ENCODE peak calls at places on chromosomes 3 and 15, in six cellular contexts. P is dorsolateral prefrontal cortex, X is heart left ventricle, W is epithelial cell of proximal tubule, J is Karpas-422, C is astrocyte of the spinal cord. T is an unnamed sample.
A peak's percentile ranks its signal among the peaks of the same experiment; 100 is the strongest.

GRCh38 chr3:24389108-24390090 is 105.3 kb downstream of the THRB start:
- DNase-seq in W (no peak), C (no peak), X (no peak), J (no peak), P (no peak), T (no peak)

GRCh38 chr15:67579967-67580366 is 37.5 kb downstream of the MAP2K5 start:
- DNase-seq in P (no peak), C (no peak), W (no peak), X (no peak), J (no peak), T (no peak)

GRCh38 chr15:65054333-65055200 is 9.4 kb downstream of the SLC51B start:
- DNase-seq in C (peak; percentile 62), X (peak; percentile 77), W (no peak), P (peak; percentile 82), J (peak; percentile 88), T (peak; percentile 81)

GRCh38 chr3:172258616-172259015 is 189.6 kb downstream of the GHSR start:
- DNase-seq in X (peak; percentile 55), W (no peak), P (no peak), C (peak; percentile 27), J (no peak), T (no peak)

GRCh38 chr15:25236861-25237155 is 202.0 kb downstream of the UBE3A start:
- DNase-seq in J (no peak), X (no peak), W (no peak), P (no peak), C (no peak), T (peak; percentile 26)

GRCh38 chr3:124297062-124297980 is 305.4 kb upstream of the ROPN1 start:
- DNase-seq in X (no peak), J (no peak), C (no peak), W (no peak), P (no peak), T (no peak)

GRCh38 chr3:138812806-138813205 is 21.9 kb downstream of the PIK3CB start:
- DNase-seq in W (no peak), J (no peak), C (peak; percentile 13), X (no peak), P (no peak), T (no peak)

GRCh38 chr15:43975750-43976149 is 148.9 kb downstream of the WDR76 start:
- DNase-seq in J (peak; percentile 51), X (no peak), C (no peak), W (no peak), P (no peak), T (no peak)

GRCh38 chr3:184156522-184156955 is 1.4 kb downstream of the DVL3 start:
- DNase-seq in J (peak; percentile 56), P (peak; percentile 10), W (no peak), C (peak; percentile 53), X (peak; percentile 86), T (peak; percentile 76)

GRCh38 chr3:184164648-184165330 is 9.6 kb downstream of the DVL3 start:
- DNase-seq in X (no peak), P (no peak), J (no peak), C (no peak), W (no peak), T (no peak)

GRCh38 chr3:184157206-184157605 is 2.0 kb downstream of the DVL3 start:
- DNase-seq in W (no peak), J (no peak), P (no peak), X (no peak), C (no peak), T (no peak)

GRCh38 chr3:184158394-184158793 is 3.2 kb downstream of the DVL3 start:
- DNase-seq in P (no peak), W (no peak), C (no peak), J (no peak), X (no peak), T (no peak)

DNA sequence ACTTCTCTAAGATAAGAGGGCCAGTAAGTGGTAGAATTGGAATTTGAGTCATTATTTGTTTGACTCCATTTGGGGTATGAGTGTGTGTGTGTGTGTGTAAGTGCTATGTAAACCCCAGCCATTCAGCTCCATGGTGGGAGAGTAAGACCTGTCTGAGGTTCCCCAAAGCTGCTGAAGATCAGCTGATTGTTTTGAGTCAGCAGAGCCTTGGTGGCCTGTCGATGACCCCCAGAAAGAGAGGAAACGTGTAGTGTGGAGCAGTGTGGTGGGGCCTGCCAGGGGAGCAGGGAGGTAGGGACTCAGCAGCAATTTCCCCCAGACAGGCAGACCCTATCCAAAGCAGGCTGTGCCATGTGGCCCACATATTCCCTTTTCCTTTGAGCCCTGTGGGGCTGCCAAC is 5.3 kb downstream of the DVL3 start:
- DNase-seq in X (no peak), J (no peak), P (no peak), C (peak; percentile 61), W (no peak), T (no peak)
- H3K4me3 ChIP-seq in X (peak overlapping the region; percentile 23), J (no peak overlapping the region), P (no peak overlapping the region), C (no peak overlapping the region), W (no peak overlapping the region), T (no peak overlapping the region)

GRCh38 chr3:49025793-49026520 is 3.2 kb downstream of the IMPDH2 start:
- DNase-seq in J (peak; percentile 53), P (no peak), C (no peak), W (no peak), X (no peak), T (no peak)

GRCh38 chr3:49026536-49026935 is 2.7 kb downstream of the IMPDH2 start:
- DNase-seq in C (no peak), W (no peak), X (no peak), P (no peak), J (no peak), T (no peak)

GRCh38 chr3:49028298-49028672 is 913 bp downstream of the IMPDH2 start:
- DNase-seq in X (no peak), J (peak; percentile 54), C (no peak), P (no peak), W (no peak), T (no peak)

GRCh38 chr3:49028673-49029562 is at the start of gene IMPDH2:
- DNase-seq in P (peak; percentile 93), W (no peak), C (peak; percentile 93), J (peak; percentile 98), X (peak; percentile 90), T (peak; percentile 98)

GRCh38 chr3:49027634-49028033 is 1.6 kb downstream of the IMPDH2 start:
- DNase-seq in C (no peak), J (no peak), P (no peak), W (no peak), X (no peak), T (no peak)
- H3K4me3 ChIP-seq in C (no peak overlapping the region), J (peak overlapping the region; percentile 76), P (no peak overlapping the region), W (no peak overlapping the region), X (no peak overlapping the region), T (no peak overlapping the region)

DNA sequence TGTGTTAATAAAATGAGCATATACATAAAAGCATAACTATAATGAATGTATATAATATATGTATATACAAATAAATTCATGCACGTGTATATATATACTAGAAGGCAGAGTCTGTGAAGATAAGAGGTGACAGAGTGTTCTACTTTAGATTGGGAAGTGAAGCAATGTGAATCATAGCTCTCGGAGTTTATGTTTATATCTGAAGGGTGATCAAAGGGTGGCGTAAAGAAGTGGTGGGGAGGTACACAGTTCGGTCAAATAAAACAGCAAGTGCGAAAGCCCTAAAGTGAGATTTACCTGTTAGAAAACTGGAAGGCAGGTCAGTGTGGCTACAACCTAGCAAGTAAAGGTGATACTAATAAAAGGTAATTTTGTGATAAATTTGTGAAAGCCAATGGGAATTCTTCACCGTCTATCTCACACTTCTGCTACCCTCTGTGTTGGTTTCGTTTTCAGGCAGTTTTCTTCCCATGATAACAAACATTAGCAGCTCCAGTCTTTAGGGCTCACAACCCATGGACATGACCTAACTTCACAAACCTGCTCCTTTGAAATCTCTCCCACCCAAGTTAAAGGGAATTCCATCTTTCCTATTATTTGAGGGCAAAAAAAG is 46.7 kb upstream of the BCHE start:
- DNase-seq in J (no peak), W (no peak), X (no peak), P (no peak), C (no peak), T (no peak)
- H3K4me3 ChIP-seq in J (no peak overlapping the region), W (peak overlapping the region; percentile 36), X (no peak overlapping the region), P (no peak overlapping the region), C (no peak overlapping the region), T (no peak overlapping the region)

DNA sequence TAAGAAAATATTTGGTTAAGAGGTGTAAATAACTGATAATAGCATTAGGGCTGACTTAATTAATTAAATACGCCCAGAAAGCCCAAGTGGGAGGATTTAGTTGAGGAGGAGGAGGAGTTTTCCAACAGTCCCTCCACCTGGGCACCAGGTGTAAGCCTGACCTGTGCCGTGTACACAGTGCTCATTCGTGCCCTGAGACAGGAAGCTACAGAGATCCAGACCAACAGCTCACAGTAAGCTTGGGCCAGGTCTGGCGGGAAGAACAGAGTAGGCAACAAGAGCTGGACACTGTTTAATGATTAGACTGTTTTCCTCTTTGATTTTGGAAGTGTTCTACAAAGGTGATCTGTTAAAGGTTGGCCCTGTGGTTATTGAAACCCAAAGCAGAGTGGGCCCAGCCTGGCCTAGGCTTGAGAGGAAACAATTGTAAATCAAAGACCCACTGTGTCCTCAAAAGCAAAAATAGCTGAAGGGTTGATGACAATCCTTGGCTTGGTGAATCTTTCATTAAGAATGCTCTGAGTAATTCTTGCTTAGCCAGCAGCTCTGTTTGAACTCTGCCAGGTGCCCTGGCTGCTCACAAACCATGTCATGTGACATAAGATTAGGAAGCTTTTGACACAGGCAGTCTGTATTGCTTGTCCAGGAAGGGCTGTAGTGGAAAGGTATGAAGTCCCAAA is 13.8 kb downstream of the SQOR start:
- DNase-seq in P (no peak), C (peak; percentile 57), J (no peak), X (no peak), W (peak; percentile 83), T (no peak)
- H3K4me3 ChIP-seq in P (no peak overlapping the region), C (no peak overlapping the region), J (no peak overlapping the region), X (no peak overlapping the region), W (no peak overlapping the region), T (no peak overlapping the region)

DNA sequence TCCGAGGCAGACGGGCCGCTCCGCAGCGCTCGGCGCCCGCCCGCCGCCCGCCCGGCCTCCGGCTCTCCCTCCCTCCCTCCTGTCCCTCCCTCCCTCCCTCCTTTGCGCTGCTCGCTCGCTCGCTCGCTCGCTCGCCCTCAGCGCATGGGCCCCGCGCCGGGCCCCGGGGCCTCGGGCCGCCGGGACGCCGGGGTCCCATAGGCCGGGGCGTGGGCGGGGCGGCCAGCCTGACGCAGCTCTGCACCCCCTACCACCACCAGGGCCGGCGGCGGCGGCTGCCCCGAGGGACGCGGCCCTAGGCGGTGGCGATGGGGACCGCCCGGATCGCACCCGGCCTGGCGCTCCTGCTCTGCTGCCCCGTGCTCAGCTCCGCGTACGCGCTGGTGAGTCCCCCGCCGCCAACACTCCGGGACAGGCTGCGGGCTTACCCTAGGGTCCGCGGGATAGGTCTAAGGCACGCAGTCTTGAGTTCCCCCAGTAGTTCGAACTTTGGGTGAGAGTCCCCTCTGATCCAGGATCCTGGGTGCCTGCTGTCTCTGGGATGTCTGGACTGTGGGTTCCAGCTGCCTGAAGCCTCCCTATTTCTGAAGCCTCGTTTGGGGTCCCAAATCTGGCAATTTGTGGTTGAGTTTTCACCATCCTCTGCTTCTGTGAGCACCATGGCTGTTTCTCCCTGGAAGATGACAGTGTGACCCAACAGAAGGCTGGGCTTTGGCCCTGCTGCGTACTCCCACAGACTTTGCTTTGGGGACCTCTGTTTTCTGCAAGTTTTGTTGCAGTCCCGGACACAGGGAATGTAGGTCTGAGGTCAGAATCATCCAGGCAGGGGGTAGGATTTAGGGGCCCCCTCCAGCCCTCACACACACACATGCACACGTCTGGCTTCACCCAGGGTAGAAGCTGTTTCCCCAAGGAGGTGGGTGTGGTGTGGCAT is 6.0 kb downstream of the PTH1R start:
- DNase-seq in W (no peak), X (no peak), P (no peak), C (no peak), J (no peak), T (no peak)
- H3K4me3 ChIP-seq in W (peak overlapping the region; percentile 48), X (peak overlapping the region; percentile 67), P (peak overlapping the region; percentile 59), C (no peak overlapping the region), J (no peak overlapping the region), T (peak overlapping the region; percentile 66)

T was measured in aorta.